ENCODE peak calls at places on chromosome 15, in eight cellular contexts. O is ovary, N is transverse colon, S is psoas muscle, K is OCI-LY7, H is H9, I is SK-N-SH, M is left lung. P is an unnamed sample.

GRCh38 chr15:58260186-58260910 is 122.2 kb downstream of the AQP9 start:
- DNase-seq in H (no peak), S (peak; percentile 79), M (no peak), I (no peak), N (no peak), K (no peak), O (no peak), P (no peak)

GRCh38 chr15:40766906-40767837 is 2.6 kb upstream of the C15orf62 start:
- DNase-seq in M (no peak), H (peak; percentile 54), N (no peak), K (no peak), O (no peak), S (no peak), I (peak; percentile 33), P (no peak)

GRCh38 chr15:78810377-78811123 is 714 bp downstream of the ADAMTS7 start:
- DNase-seq in S (peak; percentile 77), I (peak; percentile 85), H (peak; percentile 45), M (no peak), K (no peak), O (peak; percentile 82), N (peak; percentile 50), P (peak; percentile 77)

GRCh38 chr15:48020166-48020565 is 100.6 kb upstream of the SLC24A5 start:
- DNase-seq in N (no peak), H (no peak), S (no peak), M (no peak), K (no peak), I (no peak), O (no peak), P (no peak)

GRCh38 chr15:31012455-31012854 is 21.0 kb upstream of the MTMR10 start:
- DNase-seq in H (no peak), O (no peak), M (no peak), I (no peak), K (no peak), S (no peak), N (no peak), P (no peak)

GRCh38 chr15:47870956-47871625 is 153.8 kb downstream of the SEMA6D start:
- DNase-seq in N (no peak), H (no peak), O (no peak), I (no peak), K (no peak), S (no peak), M (no peak), P (no peak)

GRCh38 chr15:25886498-25887140 is 23.5 kb upstream of the ATP10A start:
- DNase-seq in H (no peak), M (peak; percentile 70), O (no peak), N (no peak), K (no peak), S (no peak), I (no peak), P (no peak)

GRCh38 chr15:65903296-65904073 is 34.2 kb downstream of the RAB11A start:
- DNase-seq in I (no peak), M (no peak), O (no peak), H (peak; percentile 7), S (no peak), N (no peak), K (peak; percentile 27), P (no peak)

GRCh38 chr15:99682455-99682854 is 50.8 kb downstream of the LYSMD4 start:
- DNase-seq in I (no peak), N (no peak), H (no peak), S (no peak), K (peak; percentile 8), M (no peak), O (no peak), P (no peak)

GRCh38 chr15:63364293-63365003 is 17.2 kb downstream of the CA12 start:
- DNase-seq in N (no peak), I (no peak), O (no peak), S (no peak), M (no peak), H (no peak), K (no peak), P (no peak)

GRCh38 chr15:62298811-62299210 is 133.7 kb upstream of the C2CD4B start:
- DNase-seq in O (no peak), M (no peak), N (no peak), H (no peak), S (no peak), I (no peak), K (no peak), P (no peak)

DNA sequence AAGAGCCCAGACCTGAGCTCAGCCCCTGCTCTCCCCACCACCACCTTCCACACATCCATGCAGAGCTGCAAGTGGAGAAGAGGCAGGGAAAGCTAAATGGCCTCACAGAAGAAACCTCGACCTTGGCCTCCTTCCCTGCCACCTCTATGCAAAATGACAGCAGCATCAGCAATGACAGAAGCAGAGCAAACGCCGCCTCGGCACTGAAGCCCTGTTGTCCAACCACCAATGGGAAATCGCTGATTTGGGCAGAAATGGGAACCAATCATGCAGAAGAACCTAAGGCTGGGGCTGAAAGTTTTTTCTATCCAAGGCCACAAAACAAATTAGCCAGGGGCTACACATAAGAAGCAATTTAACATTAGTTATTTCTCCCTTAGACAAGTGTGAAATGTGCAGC is 22.0 kb downstream of the ANP32A start:
- DNase-seq in S (no peak), K (no peak), N (no peak), M (no peak), H (no peak), I (no peak), O (no peak), P (no peak)
- H3K27ac ChIP-seq in S (no peak overlapping the region), K (no peak overlapping the region), N (no peak overlapping the region), M (no peak overlapping the region), H (no peak overlapping the region), I (no peak overlapping the region), O (no peak overlapping the region), P (no peak overlapping the region)

DNA sequence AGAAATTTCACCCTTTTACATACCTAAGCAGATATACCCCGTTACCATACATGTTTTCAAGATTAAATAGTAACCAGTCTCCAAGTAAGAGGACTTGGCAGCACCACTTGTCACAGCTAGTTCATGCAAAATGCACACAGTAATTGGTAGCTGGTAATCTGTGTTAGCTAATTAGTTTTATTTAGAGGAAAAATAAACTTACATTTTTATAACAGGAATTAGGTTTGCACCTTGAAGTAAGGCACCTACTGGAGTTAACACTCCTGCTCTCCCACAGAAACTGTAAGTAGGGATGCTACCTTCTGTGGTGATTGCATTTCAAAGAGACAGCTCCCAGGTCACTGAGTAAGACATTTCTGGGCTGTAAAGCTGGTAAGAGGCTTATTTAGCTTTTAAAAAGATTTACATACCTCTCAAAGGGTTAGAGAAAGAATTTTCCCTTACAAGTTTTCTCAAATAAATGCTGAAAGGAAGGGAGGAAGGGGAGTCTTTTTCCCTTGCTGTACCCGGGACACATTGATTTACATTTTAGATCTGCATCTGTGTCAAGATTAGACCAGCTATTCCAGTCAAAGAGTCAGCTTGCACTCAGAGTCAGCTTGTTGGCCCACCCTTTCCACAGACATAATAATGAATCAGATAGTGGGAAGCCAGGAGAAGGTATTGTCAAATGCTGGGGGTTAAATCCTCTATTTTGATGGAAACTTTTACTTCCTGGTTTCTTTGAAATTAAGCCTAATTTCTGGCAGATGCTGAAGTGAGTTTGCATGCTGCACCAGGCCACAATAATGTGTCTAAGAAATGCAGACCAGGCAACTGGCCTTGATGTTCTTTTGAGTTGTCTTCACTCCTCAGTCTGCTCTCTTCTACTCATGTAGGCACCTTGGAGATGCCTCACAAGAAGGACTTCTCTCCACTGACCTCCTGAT is 77.6 kb upstream of the CHD2 start:
- DNase-seq in O (no peak), S (no peak), M (no peak), H (no peak), K (no peak), N (no peak), I (no peak), P (no peak)
- H3K4me1 ChIP-seq in O (peaks cover 2% of the 10 kb centered on the region), S (peaks cover 9% of the 10 kb centered on the region), M (peaks cover 52% of the 10 kb centered on the region), H (peaks cover 26% of the 10 kb centered on the region), K (peaks cover 74% of the 10 kb centered on the region), N (peaks cover 36% of the 10 kb centered on the region), I (peaks cover 40% of the 10 kb centered on the region), P (no peaks in the 10 kb centered on the region)

GRCh38 chr15:91968610-91969009 is 115.1 kb downstream of the SLCO3A1 start:
- DNase-seq in O (no peak), N (no peak), I (no peak), K (no peak), S (no peak), M (no peak), H (peak; percentile 45), P (no peak)

GRCh38 chr15:91966181-91966552 is 112.7 kb downstream of the SLCO3A1 start:
- DNase-seq in O (no peak), K (no peak), M (no peak), I (no peak), S (no peak), H (no peak), N (no peak), P (no peak)

GRCh38 chr15:91970142-91970541 is 116.6 kb downstream of the SLCO3A1 start:
- DNase-seq in O (peak; percentile 76), N (peak; percentile 31), I (no peak), S (peak; percentile 88), H (no peak), M (no peak), K (peak; percentile 6), P (no peak)

GRCh38 chr15:91965501-91966180 is 112.1 kb downstream of the SLCO3A1 start:
- DNase-seq in I (no peak), M (no peak), H (no peak), N (no peak), S (no peak), O (no peak), K (no peak), P (peak; percentile 34)

GRCh38 chr15:91967935-91968605 is 114.6 kb downstream of the SLCO3A1 start:
- DNase-seq in H (no peak), N (no peak), S (no peak), K (no peak), I (no peak), M (no peak), O (no peak), P (no peak)
- H3K27ac ChIP-seq in H (no peak overlapping the region), N (no peak overlapping the region), S (no peak overlapping the region), K (no peak overlapping the region), I (no peak overlapping the region), M (no peak overlapping the region), O (no peak overlapping the region), P (peak overlapping the region; percentile 12)

GRCh38 chr15:41838400-41838897 is at the start of gene PLA2G4B:
- DNase-seq in O (no peak), S (peak; percentile 83), I (no peak), H (no peak), N (peak; percentile 82), K (no peak), M (peak; percentile 90), P (no peak)

GRCh38 chr15:41842229-41842628 is 3.6 kb downstream of the PLA2G4B start:
- DNase-seq in S (no peak), M (no peak), N (no peak), I (no peak), K (no peak), H (no peak), O (no peak), P (no peak)

GRCh38 chr15:41841131-41841530 is 2.5 kb downstream of the PLA2G4B start:
- DNase-seq in I (no peak), K (no peak), H (no peak), N (no peak), S (no peak), O (no peak), M (no peak), P (no peak)

GRCh38 chr15:41840092-41840491 is 1.4 kb downstream of the PLA2G4B start:
- DNase-seq in N (no peak), S (no peak), K (no peak), H (no peak), O (no peak), I (no peak), M (no peak), P (no peak)

DNA sequence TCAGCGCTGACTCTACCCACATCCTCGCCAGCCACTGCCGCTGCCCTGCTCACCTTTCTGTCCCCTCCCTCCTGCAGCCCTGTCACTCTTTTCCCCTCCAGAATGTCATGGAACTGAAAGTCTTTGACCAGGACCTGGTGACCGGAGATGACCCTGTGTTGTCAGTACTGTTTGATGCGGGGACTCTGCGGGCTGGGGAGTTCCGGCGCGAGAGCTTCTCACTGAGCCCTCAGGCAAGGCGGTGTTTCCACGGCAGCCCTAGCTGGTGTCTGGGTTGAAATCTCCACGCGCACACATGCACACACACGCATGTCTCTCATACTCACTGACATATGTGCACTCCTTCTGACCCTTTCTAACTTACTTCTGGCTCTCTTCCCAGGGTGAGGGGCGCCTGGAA is 2.0 kb downstream of the PLA2G4B start:
- DNase-seq in K (no peak), S (no peak), O (no peak), I (no peak), N (no peak), M (no peak), H (no peak), P (no peak)
- H3K4me1 ChIP-seq in K (no peaks in the 10 kb centered on the region), S (peaks cover 18% of the 10 kb centered on the region), O (no peaks in the 10 kb centered on the region), I (peaks cover 3% of the 10 kb centered on the region), N (peaks cover 5% of the 10 kb centered on the region), M (peaks cover 4% of the 10 kb centered on the region), H (no peaks in the 10 kb centered on the region), P (no peaks in the 10 kb centered on the region)